ENCODE peak calls at places on chromosome 7, in eight cellular contexts. L, N, T, Z, A, I, U and V are unnamed samples.

GRCh38 chr7:138519061-138519798 is 59.2 kb downstream of the TRIM24 start:
- DNase-seq in L (no peak), N (no peak), T (no peak), Z (no peak), A (no peak), I (no peak), U (no peak), V (no peak)

GRCh38 chr7:379456-380225 is 89.7 kb downstream of the FOXL3 start:
- DNase-seq in L (no peak), N (peak; percentile 66), T (peak; percentile 78), Z (no peak), A (peak; percentile 30), I (peak; percentile 64), U (no peak), V (peak; percentile 53)

GRCh38 chr7:89064831-89065230 is 269.3 kb upstream of the TEX47 start:
- DNase-seq in L (no peak), N (no peak), T (no peak), Z (no peak), A (no peak), I (no peak), U (no peak), V (no peak)

GRCh38 chr7:93622036-93622714 is 47.7 kb upstream of the CALCR start:
- DNase-seq in L (no peak), N (no peak), T (no peak), Z (peak; percentile 8), A (no peak), I (no peak), U (peak; percentile 4), V (no peak)

GRCh38 chr7:70856889-70857511 is 274.9 kb upstream of the GALNT17 start:
- DNase-seq in L (peak; percentile 24), N (peak; percentile 62), T (peak; percentile 82), Z (peak; percentile 33), A (peak; percentile 71), I (no peak), U (peak; percentile 59), V (no peak)

GRCh38 chr7:28626629-28627262 is 214.4 kb downstream of the CREB5 start:
- DNase-seq in L (no peak), N (no peak), T (no peak), Z (peak; percentile 36), A (peak; percentile 21), I (no peak), U (peak; percentile 63), V (no peak)

GRCh38 chr7:145902123-145902522 is 214.5 kb upstream of the CNTNAP2 start:
- DNase-seq in L (no peak), N (no peak), T (no peak), Z (no peak), A (no peak), I (no peak), U (no peak), V (no peak)

GRCh38 chr7:86950360-86950759 is 109.1 kb downstream of the ELAPOR2 start:
- DNase-seq in L (no peak), N (peak; percentile 34), T (peak; percentile 80), Z (no peak), A (no peak), I (no peak), U (no peak), V (no peak)

GRCh38 chr7:92621026-92621540 is 30.9 kb upstream of the FAM133B start:
- DNase-seq in L (no peak), N (no peak), T (no peak), Z (peak; percentile 94), A (peak; percentile 77), I (no peak), U (peak; percentile 97), V (no peak)

GRCh38 chr7:50197547-50197946 is 104.5 kb upstream of the ZPBP start:
- DNase-seq in L (no peak), N (no peak), T (no peak), Z (no peak), A (no peak), I (no peak), U (no peak), V (no peak)

GRCh38 chr7:114708646-114709045 is 213.2 kb upstream of the MDFIC start:
- DNase-seq in L (no peak), N (no peak), T (no peak), Z (no peak), A (no peak), I (no peak), U (no peak), V (no peak)

GRCh38 chr7:150379590-150380379 is 655 bp downstream of the ZNF775 start:
- DNase-seq in L (no peak), N (no peak), T (no peak), Z (no peak), A (peak; percentile 66), I (no peak), U (peak; percentile 21), V (no peak)

GRCh38 chr7:106175507-106175906 is 63.4 kb upstream of the SYPL1 start:
- DNase-seq in L (no peak), N (no peak), T (no peak), Z (no peak), A (no peak), I (no peak), U (no peak), V (no peak)

GRCh38 chr7:5282464-5283316 is at the start of gene SLC29A4:
- DNase-seq in L (no peak), N (no peak), T (no peak), Z (no peak), A (peak; percentile 58), I (no peak), U (peak; percentile 46), V (no peak)
- H3K4me3 ChIP-seq in L (peak within 1 kb of the TSS; percentile 47), N (peak within 1 kb of the TSS; percentile 47), T (peak within 1 kb of the TSS; percentile 64), Z (peak within 1 kb of the TSS; percentile 40), A (peak within 1 kb of the TSS; percentile 38), I (peak within 1 kb of the TSS; percentile 61), U (peak within 1 kb of the TSS; percentile 7), V (peak within 1 kb of the TSS; percentile 75)

DNA sequence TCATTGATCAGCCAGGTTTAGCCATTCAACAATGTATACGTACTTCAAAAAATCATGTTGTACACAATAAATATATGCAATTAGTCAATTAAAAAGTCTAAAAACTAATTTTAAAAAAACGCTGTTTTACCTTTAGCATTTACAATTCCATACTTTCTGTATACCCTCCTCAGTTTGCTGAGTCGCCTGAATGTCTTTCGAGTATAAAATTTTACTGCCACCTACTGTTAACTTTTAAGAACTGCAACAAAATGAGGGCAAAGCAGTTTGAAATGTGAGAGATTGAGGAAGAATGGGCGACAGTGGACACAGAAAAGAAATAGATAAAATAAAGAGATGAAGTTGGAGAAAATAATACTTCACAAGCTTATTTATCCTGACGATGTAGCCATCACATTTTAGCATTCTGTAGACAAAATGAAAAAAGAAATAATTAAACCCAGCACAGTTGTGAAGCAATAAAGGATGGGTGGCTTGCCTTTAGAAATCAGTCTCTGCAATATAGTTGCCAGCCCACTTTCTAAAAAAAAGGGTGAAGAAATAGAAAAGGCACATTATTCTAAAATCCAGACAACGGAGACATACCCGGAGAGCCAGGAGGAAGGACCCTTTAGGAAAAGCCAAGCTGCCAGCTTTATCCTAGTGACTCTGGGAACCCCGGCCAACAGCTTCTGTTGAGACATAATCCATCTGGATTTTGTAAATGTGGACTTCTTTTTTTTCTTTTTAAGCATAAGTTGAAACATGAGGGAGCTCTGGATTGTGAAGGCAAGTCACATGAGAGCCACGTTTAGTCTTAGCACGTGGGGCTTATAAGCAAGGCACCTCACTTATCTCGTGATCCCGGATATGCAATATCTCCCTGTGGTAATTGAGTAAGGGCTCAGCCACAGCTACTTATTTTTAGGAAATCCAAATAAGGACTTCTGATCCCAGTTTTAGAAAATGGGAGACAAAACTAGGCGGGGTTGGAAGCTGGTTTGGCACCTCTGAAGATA is 110.9 kb upstream of the PTN start:
- DNase-seq in L (peak; percentile 61), N (no peak), T (no peak), Z (peak; percentile 93), A (peak; percentile 21), I (peak; percentile 77), U (peak; percentile 96), V (no peak)
- TF ChIP-seq CTCF in L (peak; percentile 45), N (peak; percentile 65), T (peak; percentile 67), Z (peak; percentile 72), A (peak; percentile 52), I (peak; percentile 29), U (peak; percentile 61), V (peak; percentile 40)

DNA sequence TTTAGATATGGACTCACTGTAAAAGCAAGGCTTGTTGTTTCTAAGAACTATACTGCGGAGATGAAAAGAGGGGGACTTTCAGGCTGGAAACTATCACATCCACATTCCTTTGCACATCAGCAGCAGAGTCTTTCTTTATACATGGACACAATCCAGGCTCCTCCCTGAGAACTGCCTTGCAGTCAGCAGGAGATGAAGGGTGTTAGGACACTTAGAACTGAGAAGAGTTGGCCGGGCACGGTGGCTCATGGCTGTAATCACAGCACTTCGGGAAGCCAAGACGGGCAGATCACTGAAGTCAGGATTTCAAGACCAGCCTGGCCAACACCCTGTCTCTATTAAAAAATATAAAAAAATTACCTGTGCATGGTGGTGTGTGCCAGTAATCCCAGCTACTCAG is 9.7 kb upstream of the GARS1 start:
- DNase-seq in L (no peak), N (no peak), T (no peak), Z (no peak), A (no peak), I (no peak), U (peak; percentile 39), V (no peak)
- H3K27ac ChIP-seq in L (no peak overlapping the region), N (no peak overlapping the region), T (no peak overlapping the region), Z (no peak overlapping the region), A (no peak overlapping the region), I (no peak overlapping the region), U (no peak overlapping the region), V (no peak overlapping the region)

DNA sequence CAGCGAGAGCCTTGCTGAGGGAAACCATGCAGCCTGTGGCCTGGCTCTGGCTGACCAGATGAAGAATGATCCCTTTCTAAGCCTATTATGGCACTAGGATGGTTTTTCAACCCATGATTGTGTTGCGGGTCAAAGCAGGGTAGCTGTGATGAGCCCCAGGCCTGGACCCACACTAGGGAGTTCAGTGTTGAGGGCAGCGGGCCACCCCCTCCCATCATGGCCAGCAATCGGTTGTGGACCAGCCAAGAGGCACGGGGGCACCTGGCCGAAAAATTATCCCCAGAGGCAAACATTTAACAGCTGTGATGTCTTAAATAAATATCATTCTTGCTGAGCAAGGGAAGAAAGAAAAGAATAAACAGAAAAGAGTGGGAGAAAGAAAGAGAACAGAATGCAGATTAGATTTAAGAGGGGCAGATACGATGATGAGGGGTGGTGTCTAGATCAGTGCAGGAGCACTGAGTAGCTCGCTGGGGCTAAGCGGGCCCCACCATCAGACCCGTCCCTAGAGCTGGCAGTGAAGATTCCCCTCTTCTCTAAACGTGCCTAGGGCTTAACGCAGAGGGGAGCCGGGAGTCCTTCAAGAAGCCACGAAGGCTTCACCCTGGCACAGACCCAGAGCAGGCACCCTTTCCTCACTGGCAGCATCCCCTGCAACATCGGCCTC is 82.7 kb downstream of the SLC37A3 start:
- DNase-seq in L (no peak), N (no peak), T (no peak), Z (no peak), A (no peak), I (no peak), U (no peak), V (no peak)
- H3K4me3 ChIP-seq in L (no peak overlapping the region), N (peak overlapping the region; percentile 19), T (peak overlapping the region; percentile 36), Z (no peak overlapping the region), A (peak overlapping the region; percentile 10), I (peak overlapping the region; percentile 33), U (no peak overlapping the region), V (peak overlapping the region; percentile 57)

GRCh38 chr7:27367179-27367929 is 124.8 kb downstream of the EVX1 start:
- DNase-seq in L (no peak), N (no peak), T (no peak), Z (no peak), A (no peak), I (no peak), U (no peak), V (no peak)
- TF ChIP-seq CTCF in L (no peak), N (no peak), T (no peak), Z (no peak), A (no peak), I (no peak), U (no peak), V (no peak)